ENCODE peak calls at places on chromosomes 6 and 20, in seven cellular contexts. U is Karpas-422; K is EL; J is Calu3; T is activated CD4-positive, alpha-beta memory T cell treated with anti-CD3 and anti-CD28 coated beads for 36 hours; S is endothelial cell; E is stromal cell of bone marrow. V is an unnamed sample.
A peak's percentile ranks its signal among the peaks of the same experiment; 100 is the strongest.

GRCh38 chr6:46648869-46649488 is 3.6 kb downstream of the CYP39A1 start:
- DNase-seq in U (peak; percentile 69), J (no peak), E (no peak), S (no peak), K (no peak), T (no peak), V (no peak)

GRCh38 chr20:44959082-44959895 is 908 bp downstream of the TOMM34 start:
- DNase-seq in S (no peak), U (peak; percentile 75), T (peak; percentile 88), E (no peak), K (peak; percentile 72), J (peak; percentile 36), V (peak; percentile 53)

GRCh38 chr20:36162272-36162966 is 7.9 kb downstream of the EPB41L1 start:
- DNase-seq in T (no peak), J (no peak), U (no peak), E (no peak), K (no peak), S (no peak), V (no peak)

GRCh38 chr20:56628873-56629463 is at the start of gene TFAP2C:
- DNase-seq in E (no peak), S (peak; percentile 50), J (peak; percentile 91), K (peak; percentile 87), U (no peak), T (peak; percentile 37), V (no peak)

GRCh38 chr20:22495172-22495571 is 89.2 kb downstream of the FOXA2 start:
- DNase-seq in J (no peak), E (no peak), U (no peak), K (no peak), S (no peak), T (no peak), V (no peak)

GRCh38 chr6:119079288-119079809 is 885 bp upstream of the FAM184A start:
- DNase-seq in E (peak; percentile 40), K (peak; percentile 54), J (peak; percentile 4), U (no peak), T (no peak), S (no peak), V (no peak)

GRCh38 chr20:33677991-33678431 is 3.8 kb upstream of the NECAB3 start:
- DNase-seq in T (no peak), K (no peak), E (no peak), S (no peak), J (no peak), U (no peak), V (no peak)

GRCh38 chr20:54190200-54190599 is 16.4 kb upstream of the CYP24A1 start:
- DNase-seq in K (no peak), J (no peak), S (no peak), E (no peak), T (no peak), U (no peak), V (no peak)

GRCh38 chr6:158631678-158632537 is 12.6 kb downstream of the DYNLT1 start:
- DNase-seq in K (peak; percentile 90), S (no peak), U (no peak), E (peak; percentile 72), J (peak; percentile 87), T (no peak), V (no peak)

GRCh38 chr20:1748777-1749176 is 91.2 kb upstream of the SIRPG start:
- DNase-seq in T (no peak), U (no peak), J (no peak), K (no peak), S (no peak), E (no peak), V (no peak)

GRCh38 chr6:33343953-33344611 is 26.5 kb upstream of the ZBTB22 start:
- DNase-seq in E (no peak), U (no peak), K (no peak), J (no peak), T (peak; percentile 60), S (no peak), V (peak; percentile 59)

GRCh38 chr6:161233986-161234620 is 39.8 kb downstream of the AGPAT4 start:
- DNase-seq in T (no peak), S (no peak), U (no peak), E (peak; percentile 91), K (peak; percentile 94), J (no peak), V (no peak)